ENCODE peak calls at places on chromosomes 3 and 15, in six cellular contexts. W is brain microvascular endothelial cell, K is upper lobe of left lung, Y is hepatocyte, T is heart right ventricle, Q is GM23338. I is an unnamed sample. For H3K27me3, the result is how much of the 10 kb centered on the place peaks cover.

GRCh38 chr3:110579841-110580550 is 491.6 kb upstream of the NECTIN3 start:
- DNase-seq in W (peak), K (no peak), Y (no peak), T (no peak), Q (no peak), I (no peak)

GRCh38 chr15:35738370-35738769 is 192.4 kb upstream of the DPH6 start:
- DNase-seq in W (peak), K (no peak), Y (no peak), T (no peak), Q (peak), I (no peak)

GRCh38 chr3:41199866-41200668 is 762 bp downstream of the CTNNB1 start:
- DNase-seq in W (no peak), K (peak), Y (peak), T (no peak), Q (peak), I (peak)

GRCh38 chr3:72901840-72902239 is 14.0 kb downstream of the GXYLT2 start:
- DNase-seq in W (no peak), K (no peak), Y (no peak), T (no peak), Q (no peak), I (no peak)

GRCh38 chr3:114104414-114104813 is 47.9 kb downstream of the QTRT2 start:
- DNase-seq in W (peak), K (no peak), Y (no peak), T (no peak), Q (no peak), I (no peak)

GRCh38 chr3:133282239-133282638 is 117.6 kb upstream of the BFSP2 start:
- DNase-seq in W (peak), K (no peak), Y (no peak), T (no peak), Q (no peak), I (no peak)

GRCh38 chr3:159872374-159873109 is 116.1 kb upstream of the IL12A start:
- DNase-seq in W (peak), K (no peak), Y (no peak), T (no peak), Q (peak), I (no peak)

GRCh38 chr15:53536479-53537120 is 222.9 kb downstream of the WDR72 start:
- DNase-seq in W (no peak), K (no peak), Y (no peak), T (no peak), Q (no peak), I (no peak)

GRCh38 chr3:113148307-113148703 is 63.1 kb upstream of the BOC start:
- DNase-seq in W (no peak), K (no peak), Y (peak), T (no peak), Q (no peak), I (no peak)

GRCh38 chr3:4734454-4734853 is 241.3 kb downstream of the ITPR1 start:
- DNase-seq in W (no peak), K (no peak), Y (no peak), T (no peak), Q (no peak), I (no peak)

GRCh38 chr3:170809021-170809974 is 60.7 kb downstream of the RPL22L1 start:
- DNase-seq in W (peak), K (no peak), Y (peak), T (no peak), Q (peak), I (no peak)

GRCh38 chr3:136893848-136894443 is 31.9 kb downstream of the NCK1 start:
- DNase-seq in W (peak), K (no peak), Y (peak), T (no peak), Q (peak), I (no peak)

GRCh38 chr3:10196389-10197052 is 31.8 kb downstream of the IRAK2 start:
- DNase-seq in W (peak), K (no peak), Y (no peak), T (peak), Q (no peak), I (no peak)

GRCh38 chr3:172316758-172317157 is 131.5 kb downstream of the GHSR start:
- DNase-seq in W (no peak), K (no peak), Y (no peak), T (no peak), Q (no peak), I (no peak)

GRCh38 chr3:123258811-123259420 is 57.2 kb downstream of the SEC22A start:
- DNase-seq in W (peak), K (no peak), Y (peak), T (no peak), Q (peak), I (no peak)

GRCh38 chr3:15491143-15491542 is 30.4 kb downstream of the COLQ start:
- DNase-seq in W (no peak), K (no peak), Y (no peak), T (no peak), Q (no peak), I (no peak)

GRCh38 chr15:73600413-73601050 is 32.7 kb downstream of the NPTN start:
- DNase-seq in W (no peak), K (no peak), Y (peak), T (no peak), Q (no peak), I (no peak)

GRCh38 chr15:41903782-41904181 is 9.9 kb upstream of the SPTBN5 start:
- DNase-seq in W (no peak), K (no peak), Y (no peak), T (no peak), Q (no peak), I (no peak)
- H3K27ac ChIP-seq in W (no peak), K (no peak), Y (no peak), T (peak), Q (no peak), I (no peak)

GRCh38 chr3:13105181-13105580 is 32.0 kb upstream of the IQSEC1 start:
- DNase-seq in W (no peak), K (no peak), Y (no peak), T (no peak), Q (no peak), I (no peak)

GRCh38 chr3:13104511-13104910 is 31.3 kb upstream of the IQSEC1 start:
- DNase-seq in W (no peak), K (no peak), Y (no peak), T (no peak), Q (no peak), I (no peak)

GRCh38 chr3:13107661-13108060 is 34.4 kb upstream of the IQSEC1 start:
- DNase-seq in W (no peak), K (no peak), Y (no peak), T (no peak), Q (no peak), I (no peak)

GRCh38 chr3:13106308-13106970 is 33.2 kb upstream of the IQSEC1 start:
- DNase-seq in W (peak), K (peak), Y (no peak), T (no peak), Q (no peak), I (no peak)

GRCh38 chr3:13105851-13106250 is 32.6 kb upstream of the IQSEC1 start:
- DNase-seq in W (no peak), K (no peak), Y (no peak), T (no peak), Q (peak), I (no peak)
- TF ChIP-seq CTCF in W (peak), K (no peak), Y (no peak), T (no peak), Q (peak), I (no peak)

DNA sequence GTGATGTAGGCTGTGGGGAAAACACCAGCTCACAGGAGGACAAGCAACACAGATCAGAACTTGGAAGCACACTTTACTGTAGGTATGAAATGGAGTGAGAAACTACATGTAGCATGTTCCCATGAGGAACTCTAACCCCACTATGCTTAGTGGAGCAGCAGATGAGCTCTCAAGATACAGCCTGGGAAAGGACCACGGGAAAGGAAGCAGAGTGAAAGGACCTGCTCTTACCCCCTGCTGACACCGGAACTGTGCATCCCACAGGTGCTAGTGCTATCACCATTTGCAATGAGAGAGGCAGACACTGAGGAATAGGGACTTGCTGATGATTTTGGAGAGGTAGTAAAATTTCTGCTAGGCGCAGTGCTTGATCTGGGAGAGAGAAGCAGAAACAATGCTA is 28.6 kb downstream of the USP4 start:
- DNase-seq in W (no peak), K (no peak), Y (no peak), T (no peak), Q (peak), I (no peak)
- H3K27me3 ChIP-seq in W (under half), K (under half), Y (under half), T (under half), Q (under half), I (under half)

DNA sequence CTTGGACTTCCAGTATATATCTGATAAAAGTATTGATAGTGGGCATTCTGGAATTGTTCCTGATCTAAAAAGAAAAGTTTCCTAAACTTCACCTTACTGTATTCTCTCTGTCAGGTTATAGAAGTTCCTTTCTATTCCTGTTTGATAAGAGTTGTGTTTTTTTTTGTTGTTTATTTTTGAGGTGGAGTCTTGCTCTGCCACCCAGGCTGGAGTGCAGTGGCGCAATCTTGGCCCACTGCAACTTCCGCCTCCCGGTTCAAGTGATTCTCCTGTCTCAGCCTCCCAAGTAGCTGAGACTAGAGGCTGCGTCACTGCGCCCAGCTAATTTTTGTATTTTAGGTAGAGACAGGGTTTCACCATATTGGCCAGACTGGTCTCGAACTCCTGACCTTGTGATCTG is 13.1 kb downstream of the BLM start:
- DNase-seq in W (no peak), K (peak), Y (no peak), T (no peak), Q (no peak), I (no peak)
- H3K27ac ChIP-seq in W (no peak), K (no peak), Y (no peak), T (no peak), Q (no peak), I (no peak)

DNA sequence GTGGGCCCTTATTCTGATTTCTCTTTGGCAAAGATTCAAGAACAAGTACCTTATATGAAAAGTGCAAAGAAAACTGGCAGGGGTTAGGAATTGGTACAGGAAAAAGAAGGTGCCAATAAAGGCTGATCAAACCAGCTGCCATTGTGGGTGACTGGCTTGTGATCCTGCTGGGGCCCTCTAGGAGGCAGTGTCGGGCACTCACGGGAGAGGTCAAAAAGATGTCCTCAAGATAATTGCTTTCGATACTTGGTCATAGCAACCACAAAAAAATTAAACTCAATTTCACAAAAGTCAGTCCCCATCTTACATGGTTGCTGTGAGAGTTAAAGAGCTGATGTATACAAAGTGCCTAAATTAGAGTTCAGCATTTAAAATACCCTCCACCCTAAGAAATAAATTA is 31.0 kb upstream of the CAV3 start:
- DNase-seq in W (no peak), K (no peak), Y (no peak), T (no peak), Q (peak), I (no peak)
- TF ChIP-seq CTCF in W (peak), K (no peak), Y (no peak), T (no peak), Q (peak), I (no peak)

GRCh38 chr15:33328105-33328504 is 17.3 kb downstream of the RYR3 start:
- DNase-seq in W (no peak), K (no peak), Y (no peak), T (no peak), Q (no peak), I (no peak)
- H3K27me3 ChIP-seq in W (under half), K (under half), Y (under half), T (under half), Q (under half), I (under half)

GRCh38 chr3:185831990-185832389 is 7.1 kb upstream of the IGF2BP2 start:
- DNase-seq in W (no peak), K (no peak), Y (no peak), T (no peak), Q (no peak), I (no peak)
- H3K27ac ChIP-seq in W (no peak), K (no peak), Y (no peak), T (no peak), Q (no peak), I (no peak)

DNA sequence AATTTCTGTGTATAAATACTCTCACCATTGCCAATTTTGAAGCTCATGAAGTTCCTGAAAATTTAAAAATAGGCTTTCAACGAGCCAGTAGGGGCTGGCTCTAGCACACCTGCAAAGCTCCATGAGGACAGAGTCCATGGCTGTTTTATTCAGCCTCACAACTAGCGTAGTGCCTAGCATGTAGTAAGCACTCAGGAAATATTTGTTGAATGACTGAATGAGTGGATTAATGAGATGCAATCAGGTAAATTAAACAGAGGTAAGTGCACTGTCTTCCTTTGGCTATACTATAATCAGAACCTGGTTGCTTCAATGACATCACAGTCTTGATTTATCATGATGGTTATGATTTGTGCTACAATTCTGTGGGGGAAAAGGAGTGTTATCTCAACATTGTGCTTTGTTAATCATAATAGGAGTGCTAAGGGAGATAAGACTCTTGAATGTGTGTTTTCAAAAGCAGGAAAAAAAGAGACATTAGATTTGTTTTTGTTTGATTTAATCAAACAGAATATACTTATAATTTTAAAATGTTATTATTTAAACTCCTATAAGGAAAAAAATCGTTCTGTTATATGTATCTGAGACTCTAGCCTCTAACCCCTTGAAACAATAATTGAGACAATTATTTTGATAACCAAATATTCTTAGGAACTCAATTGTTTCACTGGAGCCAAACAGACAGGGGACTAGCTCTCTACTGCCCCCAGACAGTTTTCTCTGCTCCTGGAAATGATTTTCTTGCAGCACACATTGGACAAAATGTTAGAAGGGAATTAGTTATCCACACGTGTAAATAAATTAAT is 171.7 kb upstream of the ATP11B start:
- DNase-seq in W (no peak), K (no peak), Y (no peak), T (no peak), Q (peak), I (no peak)
- TF ChIP-seq CTCF in W (peak), K (no peak), Y (peak), T (no peak), Q (peak), I (no peak)

I was measured in CD4-positive, alpha-beta T cell.